ENCODE peak calls at places on chromosome 6, in four cellular contexts. B, T, V and E are unnamed samples.
A peak's percentile ranks its signal among the peaks of the same experiment; 100 is the strongest.

GRCh38 chr6:31272856-31273626 is 1.1 kb upstream of the HLA-C start:
- DNase-seq in B (no peak), T (peak; percentile 22), V (no peak), E (no peak)

GRCh38 chr6:2765896-2766766 is 938 bp downstream of the WRNIP1 start:
- DNase-seq in B (peak; percentile 17), T (peak; percentile 81), V (peak; percentile 42), E (peak; percentile 77)

GRCh38 chr6:3032986-3033385 is 33.3 kb downstream of the NQO2 start:
- DNase-seq in B (no peak), T (no peak), V (no peak), E (no peak)

GRCh38 chr6:44094403-44095242 is 32.6 kb downstream of the MRPL14 start:
- DNase-seq in B (no peak), T (no peak), V (no peak), E (no peak)

GRCh38 chr6:71383891-71384489 is 95.4 kb downstream of the OGFRL1 start:
- DNase-seq in B (no peak), T (peak; percentile 44), V (peak; percentile 80), E (peak; percentile 49)

GRCh38 chr6:158445426-158446085 is 114.3 kb upstream of the TMEM181 start:
- DNase-seq in B (no peak), T (no peak), V (peak; percentile 46), E (no peak)

GRCh38 chr6:123316733-123317323 is 319.9 kb downstream of the TRDN start:
- DNase-seq in B (no peak), T (peak; percentile 31), V (peak; percentile 36), E (no peak)

GRCh38 chr6:26032387-26033131 is 54.7 kb upstream of the HFE start:
- DNase-seq in B (no peak), T (peak; percentile 57), V (peak; percentile 67), E (peak; percentile 78)